ENCODE peak calls at places on chromosomes 16 and 17, in six cellular contexts. One of them, this sample, is unnamed. For H3K27me3, the result is how much of the 10 kb centered on the place peaks cover.

GRCh38 chr17:65324977-65325376 is 187.8 kb downstream of the RGS9 start:
- DNase-seq in cardiac muscle cell: peak
- DNase-seq in breast epithelium: peak
- DNase-seq in psoas muscle: peak
- DNase-seq in ascending aorta: no peak
- DNase-seq in upper lobe of left lung: no peak
- DNase-seq in this sample: no peak

GRCh38 chr17:44097110-44097810 is 26.2 kb downstream of the HDAC5 start:
- DNase-seq in upper lobe of left lung: no peak
- DNase-seq in breast epithelium: no peak
- DNase-seq in cardiac muscle cell: peak
- DNase-seq in psoas muscle: peak
- DNase-seq in ascending aorta: no peak
- DNase-seq in this sample: no peak

GRCh38 chr17:66357037-66357436 is 54.6 kb downstream of the PRKCA start:
- DNase-seq in breast epithelium: no peak
- DNase-seq in upper lobe of left lung: no peak
- DNase-seq in ascending aorta: no peak
- DNase-seq in cardiac muscle cell: no peak
- DNase-seq in psoas muscle: no peak
- DNase-seq in this sample: no peak

GRCh38 chr17:48131216-48131824 is 23.8 kb downstream of the SNX11 start:
- DNase-seq in ascending aorta: no peak
- DNase-seq in psoas muscle: no peak
- DNase-seq in cardiac muscle cell: peak
- DNase-seq in breast epithelium: peak
- DNase-seq in upper lobe of left lung: no peak
- DNase-seq in this sample: peak

GRCh38 chr17:75830168-75831031 is 13.8 kb downstream of the UNC13D start:
- DNase-seq in ascending aorta: no peak
- DNase-seq in psoas muscle: no peak
- DNase-seq in cardiac muscle cell: no peak
- DNase-seq in breast epithelium: no peak
- DNase-seq in upper lobe of left lung: no peak
- DNase-seq in this sample: no peak

GRCh38 chr17:65523411-65523810 is 38.0 kb downstream of the AXIN2 start:
- DNase-seq in cardiac muscle cell: peak
- DNase-seq in breast epithelium: no peak
- DNase-seq in ascending aorta: no peak
- DNase-seq in upper lobe of left lung: no peak
- DNase-seq in psoas muscle: no peak
- DNase-seq in this sample: no peak

GRCh38 chr17:31054761-31055160 is 40.0 kb upstream of the NF1 start:
- DNase-seq in cardiac muscle cell: no peak
- DNase-seq in psoas muscle: no peak
- DNase-seq in ascending aorta: no peak
- DNase-seq in upper lobe of left lung: no peak
- DNase-seq in breast epithelium: no peak
- DNase-seq in this sample: no peak

GRCh38 chr17:48025904-48026502 is 11.6 kb downstream of the COPZ2 start:
- DNase-seq in breast epithelium: peak
- DNase-seq in ascending aorta: peak
- DNase-seq in psoas muscle: no peak
- DNase-seq in cardiac muscle cell: peak
- DNase-seq in upper lobe of left lung: no peak
- DNase-seq in this sample: no peak

GRCh38 chr17:65531508-65532431 is 29.7 kb downstream of the AXIN2 start:
- DNase-seq in breast epithelium: peak
- DNase-seq in ascending aorta: no peak
- DNase-seq in psoas muscle: peak
- DNase-seq in cardiac muscle cell: peak
- DNase-seq in upper lobe of left lung: no peak
- DNase-seq in this sample: no peak

GRCh38 chr17:79100405-79100804 is 25.8 kb downstream of the ENGASE start:
- DNase-seq in ascending aorta: no peak
- DNase-seq in psoas muscle: no peak
- DNase-seq in breast epithelium: no peak
- DNase-seq in upper lobe of left lung: peak
- DNase-seq in cardiac muscle cell: no peak
- DNase-seq in this sample: no peak
- H3K27me3 ChIP-seq in ascending aorta: under half
- H3K27me3 ChIP-seq in psoas muscle: under half
- H3K27me3 ChIP-seq in breast epithelium: half or more
- H3K27me3 ChIP-seq in upper lobe of left lung: under half
- H3K27me3 ChIP-seq in cardiac muscle cell: under half
- H3K27me3 ChIP-seq in this sample: under half

GRCh38 chr16:73743665-73744496 is 552.7 kb upstream of the PSMD7 start:
- DNase-seq in upper lobe of left lung: no peak
- DNase-seq in ascending aorta: no peak
- DNase-seq in cardiac muscle cell: no peak
- DNase-seq in psoas muscle: no peak
- DNase-seq in breast epithelium: no peak
- DNase-seq in this sample: no peak
- TF ChIP-seq CTCF in upper lobe of left lung: no peak
- TF ChIP-seq CTCF in ascending aorta: no peak
- TF ChIP-seq CTCF in cardiac muscle cell: no peak
- TF ChIP-seq CTCF in psoas muscle: no peak
- TF ChIP-seq CTCF in breast epithelium: no peak
- TF ChIP-seq CTCF in this sample: no peak

GRCh38 chr16:74749291-74750055 is 25.1 kb downstream of the FA2H start:
- DNase-seq in ascending aorta: no peak
- DNase-seq in cardiac muscle cell: no peak
- DNase-seq in psoas muscle: no peak
- DNase-seq in breast epithelium: peak
- DNase-seq in upper lobe of left lung: no peak
- DNase-seq in this sample: no peak
- H3K27ac ChIP-seq in ascending aorta: no peak
- H3K27ac ChIP-seq in cardiac muscle cell: no peak
- H3K27ac ChIP-seq in psoas muscle: no peak
- H3K27ac ChIP-seq in breast epithelium: peak
- H3K27ac ChIP-seq in upper lobe of left lung: no peak
- H3K27ac ChIP-seq in this sample: no peak

DNA sequence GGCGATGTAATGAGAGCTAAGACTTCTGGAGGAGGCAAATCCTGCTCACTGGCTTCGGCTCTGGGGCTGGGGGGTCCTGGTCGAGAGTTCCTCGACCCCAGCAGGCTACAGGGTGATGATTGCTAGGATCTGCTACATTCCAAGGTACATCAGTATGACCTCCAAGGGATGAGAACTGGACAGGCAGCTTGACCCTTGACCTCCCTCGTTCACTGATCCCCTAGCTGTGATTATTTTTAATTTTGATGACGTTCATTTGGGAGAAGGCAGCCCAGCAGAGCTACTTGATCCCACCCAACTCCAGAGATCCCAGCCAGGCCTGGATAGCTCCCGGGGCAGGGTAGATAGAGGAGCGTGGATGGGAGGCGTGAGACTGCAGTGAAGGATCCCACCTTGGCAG is 242.3 kb downstream of the MAF start:
- DNase-seq in cardiac muscle cell: no peak
- DNase-seq in ascending aorta: no peak
- DNase-seq in breast epithelium: no peak
- DNase-seq in upper lobe of left lung: no peak
- DNase-seq in psoas muscle: no peak
- DNase-seq in this sample: no peak
- H3K27me3 ChIP-seq in cardiac muscle cell: under half
- H3K27me3 ChIP-seq in ascending aorta: under half
- H3K27me3 ChIP-seq in breast epithelium: under half
- H3K27me3 ChIP-seq in upper lobe of left lung: under half
- H3K27me3 ChIP-seq in psoas muscle: under half
- H3K27me3 ChIP-seq in this sample: under half

GRCh38 chr16:65126845-65127624 is 5.2 kb upstream of the CDH11 start:
- DNase-seq in ascending aorta: no peak
- DNase-seq in breast epithelium: no peak
- DNase-seq in psoas muscle: no peak
- DNase-seq in cardiac muscle cell: no peak
- DNase-seq in upper lobe of left lung: no peak
- DNase-seq in this sample: no peak
- TF ChIP-seq CTCF in ascending aorta: no peak
- TF ChIP-seq CTCF in breast epithelium: no peak
- TF ChIP-seq CTCF in psoas muscle: peak
- TF ChIP-seq CTCF in cardiac muscle cell: peak
- TF ChIP-seq CTCF in upper lobe of left lung: no peak
- TF ChIP-seq CTCF in this sample: no peak

DNA sequence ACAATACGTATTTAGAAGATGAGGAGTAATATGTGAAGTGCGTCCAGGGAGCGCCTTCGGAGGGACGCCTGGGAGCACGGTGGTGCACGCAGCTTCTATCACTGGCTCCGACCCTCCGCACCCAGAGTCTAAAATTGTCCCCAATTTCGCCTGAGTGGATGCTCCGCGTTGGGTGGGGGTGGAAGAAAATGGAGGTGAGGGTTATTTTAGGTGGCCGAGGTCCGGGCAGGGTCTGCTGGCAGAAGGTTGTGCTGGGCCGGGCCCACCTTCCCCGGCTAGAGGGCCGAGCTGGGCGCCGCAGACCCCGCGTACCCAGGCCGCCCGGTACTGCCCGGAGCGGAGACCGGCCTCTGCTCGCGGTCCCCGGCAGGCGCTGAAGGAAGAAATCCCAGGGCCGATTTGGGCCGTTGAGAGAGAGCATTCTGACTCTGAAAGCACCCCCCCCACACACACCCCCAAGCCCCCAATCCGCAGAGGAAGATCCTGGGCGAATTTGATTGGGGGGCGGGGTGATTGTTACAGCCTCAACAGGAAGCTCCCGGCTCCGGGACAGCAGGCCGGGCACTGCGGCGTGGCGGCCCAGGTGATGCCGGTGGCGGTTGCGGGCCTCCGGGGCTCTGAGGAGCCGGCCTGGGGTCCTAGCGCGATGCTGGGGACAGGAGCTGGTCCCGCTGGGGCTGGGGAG is 3.1 kb downstream of the BAHCC1 start:
- DNase-seq in breast epithelium: no peak
- DNase-seq in cardiac muscle cell: peak
- DNase-seq in ascending aorta: no peak
- DNase-seq in psoas muscle: peak
- DNase-seq in upper lobe of left lung: peak
- DNase-seq in this sample: no peak
- H3K27ac ChIP-seq in breast epithelium: peak
- H3K27ac ChIP-seq in cardiac muscle cell: peak
- H3K27ac ChIP-seq in ascending aorta: peak
- H3K27ac ChIP-seq in psoas muscle: peak
- H3K27ac ChIP-seq in upper lobe of left lung: peak
- H3K27ac ChIP-seq in this sample: no peak

GRCh38 chr17:36926701-36927100 is 10.6 kb upstream of the LHX1 start:
- DNase-seq in psoas muscle: no peak
- DNase-seq in cardiac muscle cell: no peak
- DNase-seq in breast epithelium: no peak
- DNase-seq in ascending aorta: no peak
- DNase-seq in upper lobe of left lung: no peak
- DNase-seq in this sample: no peak

GRCh38 chr17:36930501-36930900 is 6.8 kb upstream of the LHX1 start:
- DNase-seq in breast epithelium: no peak
- DNase-seq in ascending aorta: no peak
- DNase-seq in psoas muscle: no peak
- DNase-seq in cardiac muscle cell: no peak
- DNase-seq in upper lobe of left lung: no peak
- DNase-seq in this sample: no peak

GRCh38 chr17:36926226-36926625 is 11.0 kb upstream of the LHX1 start:
- DNase-seq in upper lobe of left lung: no peak
- DNase-seq in breast epithelium: no peak
- DNase-seq in cardiac muscle cell: no peak
- DNase-seq in ascending aorta: no peak
- DNase-seq in psoas muscle: no peak
- DNase-seq in this sample: no peak

GRCh38 chr17:36931096-36931696 is 6.1 kb upstream of the LHX1 start:
- DNase-seq in cardiac muscle cell: no peak
- DNase-seq in ascending aorta: no peak
- DNase-seq in psoas muscle: no peak
- DNase-seq in breast epithelium: no peak
- DNase-seq in upper lobe of left lung: no peak
- DNase-seq in this sample: no peak

GRCh38 chr17:36928450-36929125 is 8.7 kb upstream of the LHX1 start:
- DNase-seq in upper lobe of left lung: no peak
- DNase-seq in psoas muscle: no peak
- DNase-seq in ascending aorta: no peak
- DNase-seq in cardiac muscle cell: no peak
- DNase-seq in breast epithelium: no peak
- DNase-seq in this sample: no peak
- H3K27me3 ChIP-seq in upper lobe of left lung: under half
- H3K27me3 ChIP-seq in psoas muscle: under half
- H3K27me3 ChIP-seq in ascending aorta: under half
- H3K27me3 ChIP-seq in cardiac muscle cell: under half
- H3K27me3 ChIP-seq in breast epithelium: half or more
- H3K27me3 ChIP-seq in this sample: half or more

GRCh38 chr17:62693616-62694415 is 66.3 kb downstream of the MRC2 start:
- DNase-seq in upper lobe of left lung: no peak
- DNase-seq in psoas muscle: no peak
- DNase-seq in breast epithelium: no peak
- DNase-seq in cardiac muscle cell: no peak
- DNase-seq in ascending aorta: no peak
- DNase-seq in this sample: no peak
- TF ChIP-seq CTCF in upper lobe of left lung: no peak
- TF ChIP-seq CTCF in psoas muscle: no peak
- TF ChIP-seq CTCF in breast epithelium: no peak
- TF ChIP-seq CTCF in cardiac muscle cell: no peak
- TF ChIP-seq CTCF in ascending aorta: no peak
- TF ChIP-seq CTCF in this sample: no peak

DNA sequence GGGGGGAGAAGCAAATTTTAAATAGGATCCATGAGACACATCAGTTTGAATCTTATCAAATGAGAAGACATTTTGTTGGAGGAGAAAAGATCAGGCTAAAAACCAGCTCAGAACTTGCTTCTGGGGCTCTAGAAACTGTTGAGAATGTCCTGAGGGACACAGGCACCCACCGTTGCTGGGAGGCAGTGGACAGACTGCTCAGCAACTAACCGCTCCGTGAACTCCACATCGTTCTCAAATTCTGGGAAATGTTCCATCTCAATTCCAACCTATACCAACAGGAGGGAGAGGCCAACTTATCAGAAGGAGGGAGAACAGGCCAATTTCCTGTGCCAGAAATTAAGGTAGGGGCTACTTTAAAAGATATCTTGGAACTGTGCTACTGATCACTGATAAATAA is 8.4 kb downstream of the TAT start:
- DNase-seq in cardiac muscle cell: peak
- DNase-seq in ascending aorta: no peak
- DNase-seq in breast epithelium: no peak
- DNase-seq in upper lobe of left lung: no peak
- DNase-seq in psoas muscle: no peak
- DNase-seq in this sample: no peak
- H3K27ac ChIP-seq in cardiac muscle cell: no peak
- H3K27ac ChIP-seq in ascending aorta: no peak
- H3K27ac ChIP-seq in breast epithelium: peak
- H3K27ac ChIP-seq in upper lobe of left lung: no peak
- H3K27ac ChIP-seq in psoas muscle: no peak
- H3K27ac ChIP-seq in this sample: no peak

This sample was measured in CD4-positive, alpha-beta T cell.